ENCODE peak calls at places on chromosomes 5 and 9, in eight cellular contexts. R is endothelial cell of umbilical vein, O is astrocyte of the cerebellum, S is A673, X is fibroblast of the aortic adventitia, A is fibroblast of lung, K is LNCaP clone FGC, N is pancreas. H is an unnamed sample.
A peak's percentile ranks its signal among the peaks of the same experiment; 100 is the strongest.

GRCh38 chr9:34086889-34087288 is 38.2 kb upstream of the UBAP2 start:
- DNase-seq in X (no peak), A (no peak), R (no peak), K (no peak), N (no peak), S (no peak), O (no peak), H (no peak)

GRCh38 chr9:23611874-23612273 is 214.2 kb downstream of the ELAVL2 start:
- DNase-seq in K (no peak), R (peak; percentile 94), X (no peak), S (no peak), A (no peak), O (peak; percentile 8), N (no peak), H (no peak)

GRCh38 chr5:99045864-99046263 is 117.1 kb upstream of the CHD1 start:
- DNase-seq in X (no peak), K (no peak), A (peak; percentile 37), N (no peak), S (no peak), O (no peak), R (no peak), H (no peak)

GRCh38 chr5:85604378-85604777 is 1013.4 kb upstream of the COX7C start:
- DNase-seq in N (no peak), K (peak; percentile 41), X (no peak), O (no peak), S (no peak), A (no peak), R (no peak), H (no peak)

GRCh38 chr5:149274964-149275363 is 3.3 kb downstream of the AFAP1L1 start:
- DNase-seq in R (no peak), N (no peak), S (no peak), K (no peak), X (peak; percentile 18), A (no peak), O (no peak), H (no peak)

GRCh38 chr9:104073770-104074133 is 20.4 kb upstream of the SMC2 start:
- DNase-seq in K (no peak), R (no peak), O (no peak), X (no peak), S (no peak), N (peak; percentile 47), A (no peak), H (peak; percentile 10)

GRCh38 chr5:161167001-161167765 is 315.2 kb upstream of the ATP10B start:
- DNase-seq in O (no peak), A (no peak), R (no peak), S (no peak), K (peak; percentile 19), N (no peak), X (no peak), H (no peak)

GRCh38 chr5:120454094-120454798 is 9.9 kb upstream of the PRR16 start:
- DNase-seq in A (peak; percentile 90), S (peak; percentile 52), X (peak; percentile 92), O (peak; percentile 92), K (no peak), N (no peak), R (peak; percentile 65), H (peak; percentile 20)

GRCh38 chr5:32309766-32310165 is 3.0 kb downstream of the MTMR12 start:
- DNase-seq in X (no peak), R (no peak), O (no peak), N (no peak), K (no peak), S (no peak), A (no peak), H (no peak)

GRCh38 chr5:104084896-104085295 is 522.3 kb upstream of the NUDT12 start:
- DNase-seq in R (no peak), X (no peak), K (peak; percentile 22), N (no peak), S (no peak), A (no peak), O (no peak), H (no peak)

GRCh38 chr5:43315262-43315661 is 2.0 kb upstream of the HMGCS1 start:
- DNase-seq in K (no peak), N (no peak), A (no peak), X (no peak), O (no peak), S (no peak), R (no peak), H (no peak)

GRCh38 chr9:99296375-99296951 is 74.4 kb downstream of the SEC61B start:
- DNase-seq in X (no peak), N (peak; percentile 18), K (no peak), O (no peak), S (peak; percentile 12), R (no peak), A (peak; percentile 21), H (no peak)

GRCh38 chr9:130997925-130998595 is 10.9 kb upstream of the LAMC3 start:
- DNase-seq in X (peak; percentile 60), A (peak; percentile 60), O (peak; percentile 15), R (peak; percentile 48), S (peak; percentile 72), K (peak; percentile 3), N (peak; percentile 29), H (no peak)

GRCh38 chr5:107012371-107012770 is 658.4 kb downstream of the EFNA5 start:
- DNase-seq in K (no peak), N (no peak), X (no peak), S (no peak), R (no peak), A (no peak), O (no peak), H (no peak)

GRCh38 chr9:137280478-137281344 is 3.2 kb downstream of the TOR4A start:
- DNase-seq in X (no peak), O (no peak), R (no peak), S (peak; percentile 71), A (peak; percentile 32), N (no peak), K (no peak), H (no peak)

GRCh38 chr9:88106492-88106891 is 31.8 kb downstream of the SPATA31C2 start:
- DNase-seq in A (peak; percentile 35), S (peak; percentile 74), R (no peak), O (peak; percentile 29), X (peak; percentile 64), N (no peak), K (peak; percentile 15), H (no peak)

GRCh38 chr9:134434896-134435506 is 108.7 kb downstream of the RXRA start:
- DNase-seq in N (peak; percentile 98), R (peak; percentile 94), K (peak; percentile 97), S (peak; percentile 98), X (peak; percentile 99), O (peak; percentile 99), A (peak; percentile 99), H (peak; percentile 97)

GRCh38 chr5:140988036-140988997 is 22.0 kb downstream of the PCDHAC2 start:
- DNase-seq in O (no peak), K (no peak), S (no peak), X (no peak), R (no peak), N (no peak), A (no peak), H (no peak)

GRCh38 chr5:153081385-153081784 is 409.1 kb upstream of the GRIA1 start:
- DNase-seq in A (no peak), K (no peak), N (no peak), X (no peak), R (no peak), S (no peak), O (no peak), H (no peak)

GRCh38 chr9:77897292-77897691 is 134.3 kb downstream of the GNAQ start:
- DNase-seq in N (no peak), A (peak; percentile 56), X (peak; percentile 28), R (peak; percentile 24), O (no peak), K (no peak), S (peak; percentile 65), H (no peak)
- TF ChIP-seq CTCF in N (no peak), A (peak; percentile 39), X (peak; percentile 31), R (peak; percentile 18), O (peak; percentile 25), K (no peak), S (peak; percentile 59), H (peak; percentile 12)

GRCh38 chr9:76007935-76008334 is 117.5 kb downstream of the PCSK5 start:
- DNase-seq in N (no peak), X (no peak), S (no peak), K (no peak), O (no peak), R (no peak), A (no peak), H (no peak)
- H3K4me3 ChIP-seq in N (no peak overlapping the region), X (no peak overlapping the region), S (no peak overlapping the region), K (no peak overlapping the region), O (no peak overlapping the region), R (no peak overlapping the region), A (no peak overlapping the region), H (no peak overlapping the region)

GRCh38 chr9:37667706-37668672 is 17.2 kb downstream of the FRMPD1 start:
- DNase-seq in S (no peak), K (no peak), N (no peak), A (no peak), X (no peak), R (no peak), O (no peak), H (no peak)
- TF ChIP-seq CTCF in S (peak; percentile 24), K (no peak), N (no peak), A (no peak), X (peak; percentile 21), R (no peak), O (peak; percentile 8), H (no peak)

GRCh38 chr5:176609724-176610429 is at the start of gene GPRIN1:
- DNase-seq in N (peak; percentile 34), K (no peak), O (no peak), R (peak; percentile 59), A (peak; percentile 45), S (peak; percentile 71), X (peak; percentile 34), H (no peak)
- H3K4me3 ChIP-seq in N (peak within 1 kb of the TSS; percentile 29), K (peak within 1 kb of the TSS; percentile 56), O (peak within 1 kb of the TSS; percentile 53), R (peak within 1 kb of the TSS; percentile 18), A (peak within 1 kb of the TSS; percentile 71), S (peak within 1 kb of the TSS; percentile 53), X (peak within 1 kb of the TSS; percentile 69), H (peak within 1 kb of the TSS; percentile 55)

DNA sequence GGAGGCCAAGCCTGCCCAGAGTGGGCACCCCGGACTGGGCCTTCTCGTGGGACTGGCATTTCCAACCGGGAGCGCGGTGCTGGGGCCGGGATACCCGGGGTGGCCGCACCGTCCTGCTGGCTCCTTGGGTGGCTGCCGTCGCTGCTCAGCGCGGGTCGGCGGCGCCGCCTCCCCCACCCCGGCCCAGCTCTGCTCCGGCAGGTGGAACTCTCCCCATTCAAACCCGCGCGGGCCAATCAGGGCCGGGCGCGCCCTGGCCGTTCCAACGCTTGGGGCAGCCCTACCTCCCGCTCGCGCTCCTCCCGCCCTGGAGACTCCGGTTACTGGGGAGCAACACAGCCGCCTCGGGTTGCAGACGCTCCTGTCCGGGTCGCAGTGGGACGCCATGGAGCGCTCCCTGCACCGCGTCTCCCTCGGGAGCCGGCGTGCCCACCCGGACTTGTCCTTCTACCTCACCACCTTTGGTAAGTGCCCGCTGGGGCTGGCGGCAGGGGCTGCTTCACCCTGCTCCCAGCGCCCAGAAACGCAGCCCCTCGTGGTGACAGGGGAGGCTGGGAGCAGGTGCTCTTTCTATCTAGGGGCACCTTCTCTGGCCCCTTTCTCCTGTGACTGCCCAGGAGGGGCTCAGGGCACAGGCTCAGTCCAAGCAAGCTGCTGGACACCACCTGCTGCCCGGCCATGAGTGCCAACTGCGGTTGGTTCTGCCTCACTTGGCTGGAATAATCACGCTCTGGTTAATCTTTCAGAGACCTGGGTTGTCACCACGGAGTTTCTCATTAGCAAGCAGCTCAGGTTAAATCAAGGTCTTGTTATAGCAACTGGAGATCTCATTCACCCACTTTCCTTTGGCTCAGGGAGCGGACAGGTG is at the start of gene RGS3:
- DNase-seq in S (peak; percentile 60), K (peak; percentile 32), A (no peak), X (no peak), O (no peak), N (peak; percentile 83), R (peak; percentile 48), H (peak; percentile 58)
- TF ChIP-seq CTCF in S (no peak), K (no peak), A (no peak), X (no peak), O (no peak), N (no peak), R (no peak), H (no peak)